ENCODE peak calls at places on chromosomes 4 and X, in five cellular contexts. One of them, this sample, is unnamed.

GRCh38 chr4:183130328-183131155 is 31.5 kb downstream of the WWC2 start:
- DNase-seq in HepG2: no peak
- DNase-seq in fibroblast of pulmonary artery: peak
- DNase-seq in ovary: no peak
- DNase-seq in CD8-positive, alpha-beta T cell: no peak
- DNase-seq in this sample: peak

GRCh38 chr4:81504685-81505598 is 33.2 kb upstream of the RASGEF1B start:
- DNase-seq in HepG2: no peak
- DNase-seq in fibroblast of pulmonary artery: no peak
- DNase-seq in ovary: no peak
- DNase-seq in CD8-positive, alpha-beta T cell: peak
- DNase-seq in this sample: no peak

GRCh38 chr4:127209580-127210095 is 423.1 kb upstream of the INTU start:
- DNase-seq in HepG2: no peak
- DNase-seq in fibroblast of pulmonary artery: no peak
- DNase-seq in ovary: no peak
- DNase-seq in CD8-positive, alpha-beta T cell: no peak
- DNase-seq in this sample: no peak

GRCh38 chr4:152949930-152950329 is 13.8 kb downstream of the FHDC1 start:
- DNase-seq in HepG2: no peak
- DNase-seq in fibroblast of pulmonary artery: no peak
- DNase-seq in ovary: no peak
- DNase-seq in CD8-positive, alpha-beta T cell: no peak
- DNase-seq in this sample: no peak

GRCh38 chr4:94917146-94917545 is 159.4 kb downstream of the BMPR1B start:
- DNase-seq in HepG2: no peak
- DNase-seq in fibroblast of pulmonary artery: no peak
- DNase-seq in ovary: no peak
- DNase-seq in CD8-positive, alpha-beta T cell: no peak
- DNase-seq in this sample: no peak

GRCh38 chr4:129043523-129043922 is 49.8 kb downstream of the SCLT1 start:
- DNase-seq in HepG2: peak
- DNase-seq in fibroblast of pulmonary artery: peak
- DNase-seq in ovary: no peak
- DNase-seq in CD8-positive, alpha-beta T cell: no peak
- DNase-seq in this sample: no peak

GRCh38 chrX:39821011-39821708 is 276.6 kb downstream of the BCOR start:
- DNase-seq in HepG2: no peak
- DNase-seq in fibroblast of pulmonary artery: no peak
- DNase-seq in ovary: peak
- DNase-seq in CD8-positive, alpha-beta T cell: no peak
- DNase-seq in this sample: no peak

GRCh38 chr4:87058272-87059073 is 123.7 kb downstream of the AFF1 start:
- DNase-seq in HepG2: no peak
- DNase-seq in fibroblast of pulmonary artery: no peak
- DNase-seq in ovary: no peak
- DNase-seq in CD8-positive, alpha-beta T cell: peak
- DNase-seq in this sample: no peak

GRCh38 chrX:47746446-47746845 is 87.5 kb upstream of the UXT start:
- DNase-seq in HepG2: no peak
- DNase-seq in fibroblast of pulmonary artery: no peak
- DNase-seq in ovary: no peak
- DNase-seq in CD8-positive, alpha-beta T cell: no peak
- DNase-seq in this sample: no peak

GRCh38 chrX:47748576-47748975 is 88.1 kb upstream of the ZNF81 start:
- DNase-seq in HepG2: no peak
- DNase-seq in fibroblast of pulmonary artery: peak
- DNase-seq in ovary: no peak
- DNase-seq in CD8-positive, alpha-beta T cell: no peak
- DNase-seq in this sample: no peak

GRCh38 chrX:47752685-47753084 is 84.0 kb upstream of the ZNF81 start:
- DNase-seq in HepG2: no peak
- DNase-seq in fibroblast of pulmonary artery: no peak
- DNase-seq in ovary: no peak
- DNase-seq in CD8-positive, alpha-beta T cell: no peak
- DNase-seq in this sample: no peak

GRCh38 chrX:47749185-47749967 is 87.3 kb upstream of the ZNF81 start:
- DNase-seq in HepG2: no peak
- DNase-seq in fibroblast of pulmonary artery: peak
- DNase-seq in ovary: peak
- DNase-seq in CD8-positive, alpha-beta T cell: no peak
- DNase-seq in this sample: no peak

DNA sequence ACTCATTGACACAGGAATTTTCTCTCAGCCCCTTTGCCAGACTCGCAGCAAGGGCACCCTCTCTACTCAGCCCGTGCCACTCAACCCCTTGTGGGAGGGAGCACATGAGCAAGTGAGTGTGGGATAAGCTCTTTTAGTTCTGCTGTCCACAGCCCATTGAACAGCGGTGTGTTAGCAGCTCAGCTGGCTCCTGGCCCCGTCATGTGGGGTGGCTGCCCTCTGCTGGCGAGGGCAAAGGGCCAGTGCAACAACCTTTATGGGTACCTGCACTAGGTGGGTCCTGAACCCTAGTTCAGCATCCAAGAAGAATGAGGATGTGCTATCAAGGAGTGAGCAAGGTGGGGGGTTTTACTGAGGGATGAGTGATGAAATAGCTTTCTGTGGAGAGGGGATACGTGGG is 85.0 kb upstream of the ZNF81 start:
- DNase-seq in HepG2: no peak
- DNase-seq in fibroblast of pulmonary artery: peak
- DNase-seq in ovary: peak
- DNase-seq in CD8-positive, alpha-beta T cell: peak
- DNase-seq in this sample: no peak
- TF ChIP-seq CTCF in HepG2: peak
- TF ChIP-seq CTCF in fibroblast of pulmonary artery: peak
- TF ChIP-seq CTCF in ovary: no peak
- TF ChIP-seq CTCF in CD8-positive, alpha-beta T cell: no peak
- TF ChIP-seq CTCF in this sample: peak

DNA sequence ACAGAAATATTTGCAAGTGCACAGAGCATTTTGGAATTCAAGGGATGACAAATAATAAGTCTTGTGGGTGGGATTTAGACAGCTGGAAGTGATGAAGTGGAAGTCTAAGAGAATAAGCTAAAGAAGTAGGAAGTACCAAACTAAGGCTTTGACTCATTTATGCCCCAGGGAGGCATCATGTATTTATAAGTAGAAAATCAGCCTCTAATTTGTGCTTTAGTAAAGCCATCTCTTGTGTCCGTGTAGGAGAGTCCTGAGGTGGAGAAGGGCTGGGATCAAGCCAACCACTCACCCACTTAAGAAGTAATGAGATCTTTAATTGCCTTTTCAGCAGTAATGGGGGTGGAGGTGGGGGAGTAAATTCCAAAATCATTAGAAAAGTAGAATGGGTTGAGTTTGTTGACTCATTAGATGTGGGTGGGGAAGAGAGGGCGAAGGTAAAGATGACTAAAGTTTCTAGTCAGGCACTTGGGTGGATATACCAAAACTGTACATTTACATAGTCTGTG is 356.7 kb downstream of the STIM2 start:
- DNase-seq in HepG2: no peak
- DNase-seq in fibroblast of pulmonary artery: peak
- DNase-seq in ovary: no peak
- DNase-seq in CD8-positive, alpha-beta T cell: no peak
- DNase-seq in this sample: no peak
- H3K4me3 ChIP-seq in HepG2: no peak
- H3K4me3 ChIP-seq in fibroblast of pulmonary artery: no peak
- H3K4me3 ChIP-seq in ovary: no peak
- H3K4me3 ChIP-seq in CD8-positive, alpha-beta T cell: no peak
- H3K4me3 ChIP-seq in this sample: no peak

GRCh38 chr4:80365928-80366327 is 30.4 kb downstream of the CFAP299 start:
- DNase-seq in HepG2: peak
- DNase-seq in fibroblast of pulmonary artery: peak
- DNase-seq in ovary: peak
- DNase-seq in CD8-positive, alpha-beta T cell: peak
- DNase-seq in this sample: peak
- TF ChIP-seq CTCF in HepG2: peak
- TF ChIP-seq CTCF in fibroblast of pulmonary artery: peak
- TF ChIP-seq CTCF in ovary: no peak
- TF ChIP-seq CTCF in CD8-positive, alpha-beta T cell: peak
- TF ChIP-seq CTCF in this sample: peak

GRCh38 chrX:103918584-103919335 is 43.7 kb upstream of the TMSB15B start:
- DNase-seq in HepG2: no peak
- DNase-seq in fibroblast of pulmonary artery: peak
- DNase-seq in ovary: peak
- DNase-seq in CD8-positive, alpha-beta T cell: peak
- DNase-seq in this sample: no peak
- H3K4me3 ChIP-seq in HepG2: peak
- H3K4me3 ChIP-seq in fibroblast of pulmonary artery: peak
- H3K4me3 ChIP-seq in ovary: peak
- H3K4me3 ChIP-seq in CD8-positive, alpha-beta T cell: peak
- H3K4me3 ChIP-seq in this sample: peak